ENCODE peak calls at places on chromosomes 16 and 17, in six cellular contexts. I, C, O, G, H and K are unnamed samples.

GRCh38 chr17:32771396-32771795 is 105.5 kb downstream of the MYO1D start:
- DNase-seq in I (peak; percentile 25), C (no peak), O (no peak), G (peak; percentile 89), H (no peak), K (no peak)

GRCh38 chr17:55576237-55576998 is 65.2 kb upstream of the SMIM36 start:
- DNase-seq in I (peak; percentile 71), C (peak; percentile 50), O (peak; percentile 8), G (peak; percentile 53), H (peak; percentile 28), K (peak; percentile 49)

GRCh38 chr17:73600103-73600871 is 44.0 kb downstream of the SDK2 start:
- DNase-seq in I (no peak), C (no peak), O (no peak), G (no peak), H (no peak), K (no peak)

GRCh38 chr16:48385272-48385953 is at the start of gene SIAH1:
- DNase-seq in I (peak; percentile 82), C (peak; percentile 94), O (no peak), G (peak; percentile 81), H (peak; percentile 71), K (peak; percentile 88)

GRCh38 chr17:67534941-67535340 is 157.9 kb downstream of the PITPNC1 start:
- DNase-seq in I (no peak), C (no peak), O (no peak), G (peak; percentile 8), H (no peak), K (no peak)

GRCh38 chr17:55612691-55613141 is 101.5 kb upstream of the SMIM36 start:
- DNase-seq in I (no peak), C (no peak), O (no peak), G (no peak), H (no peak), K (no peak)

GRCh38 chr17:62093188-62094155 is 28.4 kb upstream of the MED13 start:
- DNase-seq in I (peak; percentile 88), C (no peak), O (peak; percentile 90), G (peak; percentile 60), H (peak; percentile 36), K (peak; percentile 4)

GRCh38 chr16:88792078-88792550 is 7.1 kb upstream of the PIEZO1 start:
- DNase-seq in I (no peak), C (no peak), O (no peak), G (no peak), H (no peak), K (peak; percentile 96)

GRCh38 chr16:445566-445965 is 20.1 kb downstream of the RAB11FIP3 start:
- DNase-seq in I (no peak), C (no peak), O (no peak), G (no peak), H (no peak), K (no peak)

GRCh38 chr17:75822119-75822799 is 21.9 kb downstream of the UNC13D start:
- DNase-seq in I (no peak), C (no peak), O (no peak), G (no peak), H (no peak), K (no peak)

GRCh38 chr17:32992360-32993033 is 850 bp downstream of the SPACA3 start:
- DNase-seq in I (no peak), C (peak; percentile 60), O (no peak), G (no peak), H (no peak), K (no peak)

GRCh38 chr17:79814966-79815835 is 18.3 kb upstream of the CBX8 start:
- DNase-seq in I (no peak), C (no peak), O (no peak), G (no peak), H (no peak), K (no peak)

GRCh38 chr17:73985466-73986015 is 217.9 kb upstream of the RPL38 start:
- DNase-seq in I (no peak), C (no peak), O (no peak), G (no peak), H (no peak), K (no peak)

GRCh38 chr17:63479495-63480184 is 2.8 kb downstream of the ACE start:
- DNase-seq in I (no peak), C (no peak), O (no peak), G (no peak), H (no peak), K (no peak)

GRCh38 chr17:19301274-19301946 is 61.1 kb downstream of the B9D1 start:
- DNase-seq in I (no peak), C (no peak), O (no peak), G (no peak), H (no peak), K (no peak)

GRCh38 chr17:57949649-57950048 is 5.6 kb downstream of the CUEDC1 start:
- DNase-seq in I (peak; percentile 53), C (no peak), O (no peak), G (no peak), H (no peak), K (peak; percentile 29)

GRCh38 chr17:57947369-57947768 is 7.8 kb downstream of the CUEDC1 start:
- DNase-seq in I (no peak), C (no peak), O (no peak), G (no peak), H (no peak), K (no peak)

GRCh38 chr17:57948169-57948554 is 7.0 kb downstream of the CUEDC1 start:
- DNase-seq in I (no peak), C (no peak), O (no peak), G (no peak), H (no peak), K (no peak)

GRCh38 chr17:57946798-57947358 is 8.3 kb downstream of the CUEDC1 start:
- DNase-seq in I (peak; percentile 66), C (peak; percentile 53), O (peak; percentile 73), G (peak; percentile 70), H (peak; percentile 80), K (peak; percentile 88)

DNA sequence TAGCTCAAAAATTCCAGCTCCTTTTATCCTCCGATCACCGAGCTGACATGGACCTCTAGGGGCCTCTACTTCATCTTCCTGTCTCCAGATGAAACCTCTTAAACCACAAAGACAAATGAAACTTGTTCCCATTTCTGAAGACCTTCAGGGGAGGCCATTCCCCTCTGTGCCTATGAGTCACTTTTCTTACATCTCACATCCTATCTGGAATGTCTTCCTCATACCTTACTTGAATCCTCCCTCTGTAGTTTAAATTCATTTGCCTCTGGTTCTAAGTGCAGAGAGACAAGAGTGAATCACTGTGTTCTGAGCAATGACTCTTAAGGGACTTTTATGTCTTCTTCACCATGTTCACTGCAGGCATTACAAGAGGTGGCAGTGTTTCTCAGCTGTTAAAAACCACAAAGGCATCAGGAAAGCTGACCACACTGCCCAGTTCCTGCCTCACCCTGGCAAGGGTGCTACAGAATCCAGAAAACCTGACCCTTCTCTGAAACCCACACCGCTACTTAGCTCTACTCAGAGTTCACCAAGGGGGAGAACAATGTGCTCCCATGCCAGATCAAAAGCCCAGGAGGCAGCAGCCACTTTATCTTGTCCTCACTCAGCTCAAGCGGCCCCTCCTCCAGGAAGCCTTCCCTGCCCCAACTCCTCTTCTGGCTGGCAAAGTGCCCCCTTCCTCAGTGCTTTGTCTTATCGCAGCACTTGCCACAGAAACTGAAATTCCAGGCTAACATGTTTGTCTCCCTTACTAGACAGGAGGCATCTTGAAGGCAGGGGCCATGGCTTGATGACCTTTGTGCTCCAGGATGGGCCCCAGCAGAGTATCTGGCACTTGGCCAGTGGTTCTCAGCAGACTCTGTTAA is 6.4 kb downstream of the CUEDC1 start:
- DNase-seq in I (peak; percentile 98), C (no peak), O (no peak), G (peak; percentile 43), H (no peak), K (peak; percentile 63)
- TF ChIP-seq CTCF in I (peak; percentile 45), C (no peak), O (no peak), G (no peak), H (no peak), K (no peak)

DNA sequence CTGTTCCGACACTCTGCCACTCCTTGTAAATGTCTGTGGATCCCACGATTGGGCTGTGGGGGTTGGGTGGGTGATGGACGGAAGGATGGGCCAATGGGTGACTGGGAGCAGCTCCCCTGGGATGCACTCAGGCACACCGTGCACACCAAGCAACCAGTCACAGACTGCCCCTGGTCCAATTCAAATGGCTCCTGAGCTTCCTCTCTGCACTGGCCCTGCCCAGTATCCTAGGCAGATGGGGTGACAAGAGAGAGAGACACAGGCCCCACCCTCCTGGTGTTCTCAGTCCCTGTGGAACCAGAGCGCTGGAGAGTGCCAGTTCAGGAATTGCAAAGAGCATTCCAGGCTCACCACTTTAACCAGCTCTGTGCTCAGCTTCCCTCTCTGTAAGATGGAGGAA is 32.8 kb downstream of the BEAN1 start:
- DNase-seq in I (no peak), C (no peak), O (no peak), G (no peak), H (no peak), K (no peak)
- TF ChIP-seq MYC in I (no peak), C (no peak), O (no peak), G (no peak), H (no peak), K (no peak)

DNA sequence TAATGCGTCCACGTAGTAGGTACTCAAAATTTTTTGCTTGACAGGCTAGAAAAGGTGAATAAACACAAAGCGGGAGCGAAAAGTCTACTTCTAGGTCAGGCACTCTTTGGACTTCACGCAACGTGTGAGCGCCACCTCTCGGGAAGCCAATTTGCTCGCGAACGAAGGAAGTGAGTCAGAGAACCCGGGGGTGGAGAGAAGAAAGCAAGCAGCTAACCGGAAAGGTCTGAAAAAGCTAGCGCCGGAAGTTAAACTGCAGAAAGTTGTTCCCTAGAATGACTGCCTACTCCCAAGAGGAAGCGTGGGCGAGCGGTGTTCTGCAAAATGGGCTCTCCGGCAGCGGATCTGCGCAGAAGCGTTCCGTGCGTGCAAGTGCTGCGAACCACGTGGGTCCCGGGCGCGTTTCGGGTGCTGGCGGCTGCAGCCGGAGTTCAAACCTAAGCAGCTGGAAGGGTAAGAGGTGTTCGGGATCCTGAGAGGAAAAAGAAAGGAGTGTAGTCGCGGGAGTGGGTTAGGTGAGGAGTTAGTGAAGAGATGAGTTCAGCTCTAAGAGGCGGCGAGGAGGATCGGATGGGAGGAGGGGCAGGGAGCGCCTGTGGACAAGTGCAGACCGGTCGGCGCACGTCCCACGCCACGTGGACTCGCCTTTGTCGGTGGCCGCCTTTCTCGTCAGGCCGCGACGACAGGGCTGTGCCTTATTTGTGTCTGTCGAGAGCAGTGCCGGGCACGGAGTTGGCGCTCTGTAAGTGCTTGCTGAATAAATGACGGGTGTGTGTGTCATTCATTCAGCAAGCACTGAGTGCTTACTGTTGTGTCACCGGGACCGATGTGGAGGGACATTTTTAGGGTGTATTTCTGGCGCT is at the start of gene NME1:
- DNase-seq in I (peak; percentile 100), C (peak; percentile 94), O (peak; percentile 99), G (peak; percentile 99), H (peak; percentile 100), K (peak; percentile 99)
- TF ChIP-seq POLR2A in I (peak; percentile 77), C (peak; percentile 96), O (peak; percentile 90), G (peak; percentile 74), H (peak; percentile 70), K (peak; percentile 80)

GRCh38 chr16:71780521-71781089 is 28.0 kb downstream of the AP1G1 start:
- DNase-seq in I (no peak), C (no peak), O (no peak), G (no peak), H (no peak), K (no peak)
- TF ChIP-seq CTCF in I (no peak), C (no peak), O (no peak), G (no peak), H (no peak), K (no peak)